ENCODE peak calls at places on chromosomes 1 and 21, in four cellular contexts. N is left ventricle myocardium inferior, M is stromal cell of bone marrow, R is cardiac muscle cell. U is an unnamed sample.

GRCh38 chr1:231918239-231919015 is 291.8 kb downstream of the DISC1 start:
- DNase-seq in N (no peak), M (no peak), R (no peak), U (no peak)

GRCh38 chr21:29238052-29238966 is 60.4 kb upstream of the BACH1 start:
- DNase-seq in N (no peak), M (no peak), R (no peak), U (peak; percentile 17)

GRCh38 chr1:11046270-11046566 is 821 bp downstream of the MASP2 start:
- DNase-seq in N (no peak), M (no peak), R (no peak), U (no peak)

GRCh38 chr1:29129916-29130315 is 6.2 kb upstream of the TMEM200B start:
- DNase-seq in N (no peak), M (no peak), R (no peak), U (no peak)

GRCh38 chr1:197660389-197660788 is 114.9 kb downstream of the DENND1B start:
- DNase-seq in N (no peak), M (peak; percentile 18), R (no peak), U (no peak)

GRCh38 chr1:117009132-117009531 is 7.6 kb downstream of the CD101 start:
- DNase-seq in N (no peak), M (no peak), R (no peak), U (no peak)

GRCh38 chr1:1610796-1611597 is 4.3 kb upstream of the MIB2 start:
- DNase-seq in N (no peak), M (no peak), R (no peak), U (no peak)

GRCh38 chr21:33403786-33404571 is 766 bp downstream of the IFNGR2 start:
- DNase-seq in N (peak; percentile 64), M (no peak), R (peak; percentile 69), U (no peak)

GRCh38 chr21:28822882-28823335 is 169.8 kb downstream of the LTN1 start:
- DNase-seq in N (no peak), M (peak; percentile 21), R (no peak), U (peak; percentile 67)

GRCh38 chr1:167056529-167057296 is 33.5 kb downstream of the GPA33 start:
- DNase-seq in N (no peak), M (no peak), R (no peak), U (no peak)

GRCh38 chr1:84573481-84573966 is 716 bp downstream of the CTBS start:
- DNase-seq in N (no peak), M (no peak), R (no peak), U (no peak)

GRCh38 chr1:54249798-54250497 is 50.0 kb downstream of the MRPL37 start:
- DNase-seq in N (no peak), M (peak; percentile 77), R (no peak), U (peak; percentile 50)

GRCh38 chr21:31985398-31985797 is 112.6 kb downstream of the HUNK start:
- DNase-seq in N (no peak), M (no peak), R (no peak), U (no peak)

GRCh38 chr21:15592271-15592860 is 137.4 kb upstream of the USP25 start:
- DNase-seq in N (no peak), M (peak; percentile 36), R (peak; percentile 49), U (peak; percentile 20)

GRCh38 chr1:56331892-56332567 is 247.3 kb downstream of the PLPP3 start:
- DNase-seq in N (no peak), M (no peak), R (peak; percentile 86), U (no peak)

GRCh38 chr1:230581446-230582079 is 60.7 kb upstream of the COG2 start:
- DNase-seq in N (no peak), M (no peak), R (no peak), U (no peak)

GRCh38 chr1:1782399-1783221 is 4.3 kb upstream of the NADK start:
- DNase-seq in N (peak; percentile 70), M (peak; percentile 54), R (peak; percentile 18), U (peak; percentile 25)

U was measured in GM04504.